ENCODE peak calls at places on chromosomes 1 and 21, in six cellular contexts. Q, Y, N, O, H and M are unnamed samples.
A peak's percentile ranks its signal among the peaks of the same experiment; 100 is the strongest.

GRCh38 chr1:107430540-107431228 is 289.8 kb downstream of the NTNG1 start:
- DNase-seq in O (peak; percentile 20), Q (no peak), N (no peak), Y (peak; percentile 38), H (peak; percentile 4), M (peak; percentile 84)

GRCh38 chr1:150874455-150875196 is 1.8 kb downstream of the ARNT start:
- DNase-seq in Q (no peak), Y (no peak), O (no peak), H (peak; percentile 10), N (no peak), M (no peak)

GRCh38 chr1:222225171-222225570 is 322.7 kb downstream of the HHIPL2 start:
- DNase-seq in Y (peak; percentile 18), Q (no peak), O (no peak), N (no peak), H (peak; percentile 33), M (no peak)

GRCh38 chr1:30294508-30294907 is 428.9 kb downstream of the MATN1 start:
- DNase-seq in N (no peak), Q (no peak), H (no peak), O (no peak), Y (no peak), M (no peak)

GRCh38 chr1:921011-921837 is 2.5 kb upstream of the SAMD11 start:
- DNase-seq in Q (peak; percentile 80), O (peak; percentile 76), N (no peak), Y (peak; percentile 71), H (peak; percentile 86), M (peak; percentile 70)

GRCh38 chr1:83083589-83084224 is 915.2 kb downstream of the TTLL7 start:
- DNase-seq in N (no peak), Y (no peak), H (no peak), Q (no peak), O (no peak), M (no peak)

GRCh38 chr1:205226868-205227583 is 720 bp upstream of the TMCC2 start:
- DNase-seq in N (no peak), Q (no peak), H (peak; percentile 33), Y (peak; percentile 43), O (no peak), M (no peak)

GRCh38 chr1:229287257-229287656 is 16.3 kb downstream of the RAB4A start:
- DNase-seq in Q (no peak), H (no peak), N (no peak), O (no peak), Y (no peak), M (no peak)

GRCh38 chr1:152112101-152112884 is 3.0 kb downstream of the TCHH start:
- DNase-seq in N (peak; percentile 49), O (peak; percentile 5), H (no peak), Q (peak; percentile 59), Y (peak; percentile 7), M (peak; percentile 19)

GRCh38 chr1:45512641-45513054 is 9.0 kb downstream of the PRDX1 start:
- DNase-seq in Y (peak; percentile 71), O (peak; percentile 54), Q (peak; percentile 70), N (peak; percentile 68), H (peak; percentile 77), M (peak; percentile 67)

GRCh38 chr21:38929652-38930051 is 123.9 kb downstream of the ETS2 start:
- DNase-seq in Y (no peak), Q (no peak), H (no peak), N (no peak), O (no peak), M (no peak)
- H3K14ac ChIP-seq in Y (no peak overlapping the region), Q (no peak overlapping the region), H (no peak overlapping the region), N (no peak overlapping the region), O (no peak overlapping the region), M (no peak overlapping the region)

DNA sequence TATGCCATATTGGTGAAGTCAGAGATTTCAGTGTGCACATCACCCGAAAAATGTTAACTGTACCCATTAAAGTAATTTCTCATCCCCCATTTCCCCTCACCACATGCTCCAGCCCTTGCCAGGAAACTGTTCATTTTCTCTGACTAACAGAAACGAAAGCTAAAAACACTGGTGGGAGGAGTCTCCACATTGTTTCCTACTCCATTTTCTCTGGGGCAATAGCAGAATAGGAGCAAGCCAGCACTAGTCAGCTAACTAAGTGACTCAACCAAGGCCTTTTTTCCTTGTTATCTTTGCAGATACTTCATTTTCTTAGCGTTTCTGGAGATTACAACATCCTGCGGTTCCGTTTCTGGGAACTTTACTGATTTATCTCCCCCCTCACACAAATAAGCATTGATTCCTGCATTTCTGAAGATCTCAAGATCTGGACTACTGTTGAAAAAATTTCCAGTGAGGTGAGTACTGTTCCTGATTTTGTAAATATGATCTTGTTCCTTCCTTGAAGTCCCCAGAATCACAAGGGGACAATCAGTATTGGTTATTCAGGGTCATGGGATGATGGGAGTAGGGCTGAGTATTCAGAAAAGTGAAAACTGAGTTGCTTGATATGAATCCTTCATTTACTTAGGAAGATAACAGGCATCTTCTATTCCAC is at the start of gene IFI16:
- DNase-seq in N (no peak), H (peak; percentile 97), Q (no peak), Y (peak; percentile 96), O (no peak), M (peak; percentile 62)
- H3K9ac ChIP-seq in N (no peak within 1 kb of the TSS), H (peak within 1 kb of the TSS; percentile 99), Q (no peak within 1 kb of the TSS), Y (peak within 1 kb of the TSS; percentile 94), O (no peak within 1 kb of the TSS), M (no peak within 1 kb of the TSS)

DNA sequence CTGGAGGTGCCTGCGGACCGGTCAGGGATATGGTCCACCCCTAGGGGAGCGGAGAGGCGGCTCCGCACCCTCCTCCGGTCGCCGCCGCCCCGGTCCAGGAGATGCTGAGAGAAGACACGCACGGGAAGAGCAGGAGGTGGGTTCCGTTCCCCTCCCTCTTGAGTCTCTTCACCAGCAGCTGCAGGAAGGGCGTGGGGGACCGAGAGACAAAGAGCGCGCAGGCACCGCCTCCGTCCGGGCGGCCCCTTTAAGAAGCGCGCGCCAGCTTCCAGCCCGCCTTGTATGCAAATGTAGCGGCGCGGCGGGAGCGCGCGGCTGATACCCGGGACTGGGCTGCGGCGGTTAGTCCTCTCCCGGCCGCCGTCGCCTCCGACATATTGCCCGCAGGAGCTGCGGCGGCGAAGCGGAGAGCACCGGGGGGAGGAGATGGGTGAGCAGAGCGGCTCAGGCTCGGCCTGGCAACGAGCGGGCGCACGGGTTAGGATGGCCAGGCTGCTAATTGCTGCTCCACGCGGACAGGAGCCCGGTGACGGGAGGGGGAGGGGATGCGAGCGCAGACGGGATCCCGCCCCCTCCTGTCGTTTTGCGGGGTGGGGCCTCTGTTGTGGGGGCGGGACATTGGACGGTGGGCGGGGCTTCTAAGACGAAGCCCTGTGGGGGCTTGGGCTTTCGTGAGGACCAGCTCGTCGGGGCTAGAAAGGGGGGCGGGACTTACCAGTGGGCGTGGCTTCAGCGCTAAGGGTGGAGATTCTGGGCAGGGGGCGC is at the start of gene TMEM39B:
- DNase-seq in H (peak; percentile 96), N (peak; percentile 99), Q (peak; percentile 98), O (peak; percentile 98), Y (peak; percentile 95), M (peak; percentile 91)
- H3K4ac ChIP-seq in H (peak within 1 kb of the TSS; percentile 71), N (peak within 1 kb of the TSS; percentile 47), Q (no peak within 1 kb of the TSS), O (no peak within 1 kb of the TSS), Y (peak within 1 kb of the TSS; percentile 99), M (peak within 1 kb of the TSS; percentile 37)

GRCh38 chr1:171919891-171920887 is 78.9 kb downstream of the DNM3 start:
- DNase-seq in N (no peak), H (no peak), Q (no peak), O (no peak), Y (no peak), M (no peak)
- H3K14ac ChIP-seq in N (no peak overlapping the region), H (no peak overlapping the region), Q (no peak overlapping the region), O (no peak overlapping the region), Y (no peak overlapping the region), M (no peak overlapping the region)

GRCh38 chr1:25973610-25974355 is 24.1 kb downstream of the PAFAH2 start:
- DNase-seq in O (no peak), Q (no peak), Y (no peak), N (no peak), H (no peak), M (no peak)
- H3K9ac ChIP-seq in O (no peak overlapping the region), Q (no peak overlapping the region), Y (no peak overlapping the region), N (no peak overlapping the region), H (no peak overlapping the region), M (no peak overlapping the region)

GRCh38 chr1:113931456-113931855 is 2.3 kb downstream of the HIPK1 start:
- DNase-seq in O (no peak), N (no peak), Y (peak; percentile 83), Q (no peak), H (peak; percentile 76), M (no peak)

GRCh38 chr1:113929750-113930498 is 800 bp downstream of the HIPK1 start:
- DNase-seq in Q (no peak), O (peak; percentile 47), N (peak; percentile 69), Y (peak; percentile 17), H (no peak), M (peak; percentile 67)

GRCh38 chr1:113930499-113931161 is 1.5 kb downstream of the HIPK1 start:
- DNase-seq in N (no peak), Y (peak; percentile 83), O (peak; percentile 32), Q (no peak), H (peak; percentile 97), M (peak; percentile 61)

GRCh38 chr1:113928129-113928949 is 785 bp upstream of the HIPK1 start:
- DNase-seq in Q (no peak), H (peak; percentile 38), O (no peak), N (no peak), Y (peak; percentile 35), M (no peak)

DNA sequence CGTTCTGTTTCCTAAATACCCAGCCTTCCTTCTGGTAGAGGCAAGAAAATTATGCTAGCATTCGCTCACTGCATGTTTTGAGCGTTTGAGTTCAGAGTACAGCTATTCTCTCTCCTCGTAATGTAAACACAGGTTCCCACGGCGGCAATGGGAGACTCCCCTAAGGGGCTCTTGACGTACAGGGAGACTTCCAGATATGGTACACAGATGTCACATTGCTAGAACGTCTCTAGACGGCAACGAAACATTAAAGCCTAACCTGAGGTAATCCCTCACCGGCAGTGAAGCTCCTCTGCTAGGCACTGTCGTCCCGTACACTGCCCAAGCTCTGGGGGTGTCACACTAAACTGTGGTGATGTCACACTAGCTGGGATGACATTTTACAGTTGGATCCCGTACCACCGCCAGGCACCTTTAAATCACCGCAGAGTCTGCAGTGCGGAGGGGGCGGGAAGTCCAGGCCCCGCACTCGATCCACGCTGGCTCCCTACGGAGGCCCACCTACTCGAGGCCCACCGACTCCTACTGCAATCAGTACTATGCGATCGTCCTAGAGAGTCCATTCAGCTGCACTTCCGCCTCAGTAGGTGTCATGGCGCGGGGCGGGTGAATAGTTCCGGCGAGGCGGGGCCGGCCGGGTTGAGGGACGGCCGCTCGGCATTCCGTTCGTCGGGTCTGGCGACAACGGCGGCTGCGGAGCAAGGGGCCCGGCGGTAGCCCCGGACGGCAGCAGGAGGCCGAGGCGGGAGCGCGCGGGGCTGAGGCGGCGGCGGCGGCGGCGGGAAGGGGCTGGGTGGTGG is at the start of gene HIPK1:
- DNase-seq in H (peak; percentile 94), Q (peak; percentile 91), O (peak; percentile 92), Y (peak; percentile 82), N (peak; percentile 96), M (peak; percentile 94)
- H3K4ac ChIP-seq in H (no peak within 1 kb of the TSS), Q (no peak within 1 kb of the TSS), O (no peak within 1 kb of the TSS), Y (peak within 1 kb of the TSS; percentile 99), N (no peak within 1 kb of the TSS), M (peak within 1 kb of the TSS; percentile 90)

GRCh38 chr1:117635805-117636204 is 30.0 kb downstream of the TENT5C start:
- DNase-seq in O (no peak), Q (no peak), Y (no peak), N (no peak), H (no peak), M (no peak)
- H3K14ac ChIP-seq in O (no peak overlapping the region), Q (no peak overlapping the region), Y (no peak overlapping the region), N (no peak overlapping the region), H (no peak overlapping the region), M (no peak overlapping the region)